ENCODE peak calls at places on chromosomes 12 and 14, in four cellular contexts. Q is K562, N is hepatocyte, R is neural progenitor cell. K is an unnamed sample. For H3K4me1, the result is how much of the 10 kb centered on the place peaks cover.

GRCh38 chr12:95541436-95541835 is 9.8 kb downstream of the USP44 start:
- DNase-seq in Q (no peak), N (no peak), R (no peak), K (no peak)

GRCh38 chr12:5000658-5001390 is 42.9 kb upstream of the KCNA5 start:
- DNase-seq in Q (no peak), N (no peak), R (peak), K (no peak)

GRCh38 chr12:96710127-96710745 is 196.8 kb upstream of the NEDD1 start:
- DNase-seq in Q (no peak), N (peak), R (peak), K (no peak)

GRCh38 chr12:120720972-120721801 is 4.4 kb upstream of the ACADS start:
- DNase-seq in Q (no peak), N (no peak), R (no peak), K (no peak)

GRCh38 chr12:25985296-25985992 is 27.0 kb downstream of the RASSF8 start:
- DNase-seq in Q (no peak), N (peak), R (no peak), K (no peak)

GRCh38 chr12:17108877-17109520 is 503.0 kb upstream of the LMO3 start:
- DNase-seq in Q (no peak), N (no peak), R (no peak), K (no peak)

GRCh38 chr12:123762715-123763052 is 583 bp downstream of the DNAH10 start:
- DNase-seq in Q (no peak), N (no peak), R (no peak), K (no peak)

GRCh38 chr14:56205906-56206305 is 87.7 kb downstream of the PELI2 start:
- DNase-seq in Q (no peak), N (no peak), R (no peak), K (no peak)

GRCh38 chr14:51518280-51518679 is 133.4 kb upstream of the FRMD6 start:
- DNase-seq in Q (no peak), N (no peak), R (no peak), K (no peak)

GRCh38 chr14:70856851-70857498 is 47.7 kb upstream of the MAP3K9 start:
- DNase-seq in Q (no peak), N (no peak), R (no peak), K (no peak)

GRCh38 chr14:27386391-27386790 is 788.6 kb upstream of the NOVA1 start:
- DNase-seq in Q (no peak), N (no peak), R (no peak), K (no peak)

GRCh38 chr12:85654456-85654840 is 181.8 kb downstream of the RASSF9 start:
- DNase-seq in Q (no peak), N (no peak), R (no peak), K (no peak)

GRCh38 chr14:69773571-69774276 is 6.8 kb downstream of the SRSF5 start:
- DNase-seq in Q (no peak), N (no peak), R (no peak), K (no peak)

GRCh38 chr14:84825481-84825880 is 704.5 kb upstream of the FLRT2 start:
- DNase-seq in Q (no peak), N (no peak), R (no peak), K (no peak)

GRCh38 chr14:20489093-20489994 is 16.0 kb upstream of the RNASE10 start:
- DNase-seq in Q (no peak), N (no peak), R (no peak), K (no peak)

GRCh38 chr12:94191023-94191422 is 42.6 kb downstream of the PLXNC1 start:
- DNase-seq in Q (no peak), N (no peak), R (no peak), K (no peak)
- H3K4me1 ChIP-seq in Q (under half), N (under half), R (under half), K (under half)

DNA sequence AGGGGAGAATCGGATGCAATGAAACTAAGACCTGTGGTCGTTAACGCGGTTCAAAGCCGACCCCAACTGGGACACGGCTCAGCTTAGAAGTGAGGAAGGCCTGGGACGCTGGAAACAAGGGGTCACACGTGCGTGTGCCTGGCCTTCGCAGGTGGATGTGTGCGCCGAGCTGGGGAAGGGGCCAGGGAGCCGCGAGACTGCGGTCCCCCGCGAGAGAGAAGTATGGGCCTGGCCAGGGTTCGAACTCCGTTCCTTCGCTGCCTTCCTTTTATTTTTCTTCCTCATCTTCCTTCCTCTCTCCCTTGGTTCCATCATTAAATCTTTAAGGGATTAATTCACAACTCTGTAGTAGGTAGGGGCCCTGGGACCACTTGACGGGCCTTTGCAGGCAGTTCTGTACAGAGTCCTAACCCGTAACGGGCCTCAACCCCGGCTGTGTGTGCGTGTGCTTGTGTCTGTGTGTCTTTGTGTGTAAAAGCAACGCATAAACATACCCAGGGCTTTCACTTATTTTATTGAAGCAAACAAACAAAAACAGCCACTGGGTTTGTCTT is 3.6 kb downstream of the TTC6 start:
- DNase-seq in Q (no peak), N (no peak), R (peak), K (no peak)
- TF ChIP-seq EZH2 in Q (no peak), N (no peak), R (peak), K (no peak)

GRCh38 chr12:92164712-92165111 is 19.1 kb upstream of the BTG1 start:
- DNase-seq in Q (no peak), N (no peak), R (no peak), K (no peak)

GRCh38 chr12:92167075-92167474 is 21.4 kb upstream of the BTG1 start:
- DNase-seq in Q (no peak), N (no peak), R (no peak), K (no peak)

GRCh38 chr12:92175961-92176360 is 30.3 kb upstream of the BTG1 start:
- DNase-seq in Q (no peak), N (no peak), R (peak), K (no peak)

DNA sequence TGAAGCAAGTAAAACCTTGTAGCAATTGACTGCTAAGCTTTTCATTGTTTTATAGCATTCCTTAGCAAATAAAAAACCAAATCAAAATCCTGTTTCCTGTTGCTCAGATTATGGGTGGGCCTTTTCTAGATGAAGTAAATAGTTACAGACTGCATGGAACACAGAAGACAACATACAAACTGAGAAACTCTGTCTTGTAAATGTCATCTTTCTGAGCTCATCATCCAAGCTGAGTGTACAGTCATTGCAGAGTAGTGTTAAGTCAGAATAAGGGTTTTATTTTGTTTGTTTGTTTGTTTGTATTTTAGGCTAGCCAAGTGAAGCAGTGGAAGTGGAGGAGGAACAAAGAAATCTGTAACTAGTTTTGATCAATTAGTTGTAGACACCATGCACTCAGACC is 24.4 kb upstream of the BTG1 start:
- DNase-seq in Q (no peak), N (no peak), R (no peak), K (no peak)
- H2AFZ ChIP-seq in Q (no peak), N (no peak), R (no peak), K (peak)

DNA sequence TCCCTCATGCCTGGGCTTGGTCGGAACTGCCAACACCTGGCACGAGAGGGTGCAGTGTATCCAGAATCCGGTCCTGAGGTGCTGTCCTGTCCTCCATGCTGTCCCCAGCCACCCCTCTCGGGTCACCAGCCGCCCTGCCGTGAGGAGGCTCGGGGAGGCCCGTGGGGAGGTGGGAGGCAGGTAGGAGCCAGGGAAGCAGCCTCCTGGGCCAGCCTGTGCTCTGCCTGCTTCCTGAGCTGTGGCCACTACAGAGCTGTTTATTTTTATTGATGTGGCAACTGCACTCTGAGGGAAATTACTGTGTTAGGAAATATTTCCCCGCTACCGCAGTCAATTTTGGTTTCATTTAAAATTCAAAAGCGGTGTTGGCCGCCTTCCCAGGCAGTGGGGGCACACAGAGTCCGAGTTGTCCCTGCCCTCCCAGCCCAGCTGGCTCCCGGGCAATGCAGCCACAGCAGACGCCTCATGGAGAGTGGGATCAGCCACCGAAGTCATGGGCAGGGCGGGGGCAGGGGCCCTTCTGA is 18.3 kb downstream of the NOC4L start:
- DNase-seq in Q (no peak), N (no peak), R (no peak), K (no peak)
- H3K4me1 ChIP-seq in Q (under half), N (under half), R (under half), K (under half)

GRCh38 chr14:54667764-54668163 is 100.8 kb downstream of the SAMD4A start:
- DNase-seq in Q (no peak), N (no peak), R (no peak), K (no peak)
- TF ChIP-seq EZH2 in Q (no peak), N (no peak), R (no peak), K (no peak)

DNA sequence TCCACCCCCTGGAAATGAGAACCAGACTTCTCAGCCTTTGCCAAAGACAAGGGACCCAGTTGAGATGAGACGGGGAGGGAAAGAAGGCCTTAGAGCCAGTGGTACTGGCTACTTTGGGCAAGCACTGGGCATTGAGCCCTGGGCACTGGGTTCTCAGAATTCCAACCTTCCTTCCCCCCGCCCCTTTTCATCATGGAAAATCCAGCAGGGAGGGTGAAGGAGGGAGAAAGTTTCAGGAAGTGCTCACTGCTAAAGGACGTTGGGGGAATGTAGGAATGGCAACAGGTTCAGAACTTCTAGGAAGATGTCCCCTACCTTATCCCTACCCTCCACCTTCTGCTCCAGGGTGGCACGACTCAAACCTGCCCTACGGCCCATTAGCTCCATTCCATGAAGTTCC is 4.2 kb upstream of the TNS2 start:
- DNase-seq in Q (no peak), N (peak), R (no peak), K (no peak)
- H2AFZ ChIP-seq in Q (peak), N (no peak), R (no peak), K (no peak)